ENCODE peak calls at places on chromosome 5, in eight cellular contexts. I is coronary artery; Z is OCI-LY7; F is psoas muscle; X is effector memory CD4-positive, alpha-beta T cell; J is K562; H is CD8-positive, alpha-beta T cell; D is right atrium auricular region. M is an unnamed sample.

GRCh38 chr5:121975294-121975693 is 13.5 kb downstream of the SRFBP1 start:
- DNase-seq in I (no peak), Z (no peak), F (no peak), X (no peak), J (no peak), H (no peak), D (no peak), M (no peak)

GRCh38 chr5:5192681-5193080 is 52.6 kb downstream of the ADAMTS16 start:
- DNase-seq in I (no peak), Z (no peak), F (no peak), X (no peak), J (no peak), H (no peak), D (no peak), M (peak; percentile 95)

GRCh38 chr5:177315411-177315810 is 3.7 kb upstream of the MXD3 start:
- DNase-seq in I (no peak), Z (no peak), F (no peak), X (no peak), J (no peak), H (no peak), D (no peak), M (no peak)

GRCh38 chr5:120464627-120465280 is 654 bp downstream of the PRR16 start:
- DNase-seq in I (no peak), Z (no peak), F (peak; percentile 70), X (no peak), J (peak; percentile 52), H (no peak), D (peak; percentile 58), M (no peak)

GRCh38 chr5:180172447-180173197 is 36.4 kb downstream of the RASGEF1C start:
- DNase-seq in I (no peak), Z (no peak), F (no peak), X (no peak), J (no peak), H (no peak), D (no peak), M (peak; percentile 11)

GRCh38 chr5:5419291-5420210 is 2.9 kb upstream of the ICE1 start:
- DNase-seq in I (no peak), Z (peak; percentile 27), F (no peak), X (no peak), J (peak; percentile 56), H (no peak), D (no peak), M (peak; percentile 71)

GRCh38 chr5:61311836-61312808 is 19.9 kb upstream of the ZSWIM6 start:
- DNase-seq in I (no peak), Z (no peak), F (no peak), X (no peak), J (no peak), H (no peak), D (no peak), M (no peak)

GRCh38 chr5:166338801-166339200 is 1952.6 kb upstream of the WWC1 start:
- DNase-seq in I (no peak), Z (no peak), F (no peak), X (no peak), J (no peak), H (no peak), D (no peak), M (no peak)

GRCh38 chr5:61304611-61305369 is 27.3 kb upstream of the ZSWIM6 start:
- DNase-seq in I (no peak), Z (no peak), F (no peak), X (no peak), J (no peak), H (no peak), D (no peak), M (no peak)

GRCh38 chr5:61228691-61229280 is 66.5 kb upstream of the SMIM15 start:
- DNase-seq in I (no peak), Z (no peak), F (no peak), X (no peak), J (peak; percentile 3), H (no peak), D (no peak), M (peak; percentile 3)

GRCh38 chr5:176536132-176536901 is 885 bp downstream of the RNF44 start:
- DNase-seq in I (no peak), Z (peak; percentile 93), F (peak; percentile 89), X (peak; percentile 79), J (peak; percentile 87), H (peak; percentile 64), D (peak; percentile 85), M (peak; percentile 83)

GRCh38 chr5:107915413-107915812 is 244.7 kb upstream of the EFNA5 start:
- DNase-seq in I (no peak), Z (no peak), F (no peak), X (no peak), J (no peak), H (no peak), D (no peak), M (no peak)

GRCh38 chr5:97623441-97623840 is 440.4 kb upstream of the RIOK2 start:
- DNase-seq in I (no peak), Z (no peak), F (no peak), X (no peak), J (no peak), H (no peak), D (no peak), M (no peak)

GRCh38 chr5:73157399-73158303 is 15.3 kb upstream of the TMEM174 start:
- DNase-seq in I (no peak), Z (no peak), F (no peak), X (no peak), J (no peak), H (no peak), D (no peak), M (no peak)

GRCh38 chr5:170861855-170862766 is at the start of gene RANBP17:
- DNase-seq in I (no peak), Z (no peak), F (peak; percentile 55), X (no peak), J (no peak), H (no peak), D (no peak), M (no peak)

GRCh38 chr5:55869847-55870246 is 18.7 kb downstream of the IL31RA start:
- DNase-seq in I (no peak), Z (no peak), F (no peak), X (no peak), J (no peak), H (no peak), D (no peak), M (no peak)

GRCh38 chr5:55866485-55866884 is 15.3 kb downstream of the IL31RA start:
- DNase-seq in I (no peak), Z (no peak), F (no peak), X (no peak), J (no peak), H (no peak), D (no peak), M (no peak)

GRCh38 chr5:55865831-55866230 is 14.7 kb downstream of the IL31RA start:
- DNase-seq in I (no peak), Z (no peak), F (no peak), X (no peak), J (no peak), H (no peak), D (no peak), M (no peak)

GRCh38 chr5:55866934-55867333 is 15.8 kb downstream of the IL31RA start:
- DNase-seq in I (no peak), Z (no peak), F (no peak), X (no peak), J (no peak), H (no peak), D (no peak), M (no peak)

GRCh38 chr5:55868846-55869245 is 17.7 kb downstream of the IL31RA start:
- DNase-seq in I (no peak), Z (no peak), F (no peak), X (no peak), J (peak; percentile 19), H (no peak), D (no peak), M (peak; percentile 27)
- H3K27ac ChIP-seq in I (no peak overlapping the region), Z (no peak overlapping the region), F (no peak overlapping the region), X (no peak overlapping the region), J (no peak overlapping the region), H (no peak overlapping the region), D (no peak overlapping the region), M (no peak overlapping the region)

GRCh38 chr5:43425965-43426364 is 13.8 kb upstream of the CCL28 start:
- DNase-seq in I (no peak), Z (no peak), F (no peak), X (no peak), J (no peak), H (no peak), D (no peak), M (no peak)
- H3K27ac ChIP-seq in I (no peak overlapping the region), Z (no peak overlapping the region), F (no peak overlapping the region), X (no peak overlapping the region), J (no peak overlapping the region), H (no peak overlapping the region), D (no peak overlapping the region), M (no peak overlapping the region)

GRCh38 chr5:87241555-87241954 is 26.1 kb upstream of the RASA1 start:
- DNase-seq in I (no peak), Z (no peak), F (no peak), X (no peak), J (no peak), H (no peak), D (no peak), M (no peak)

GRCh38 chr5:87245451-87245850 is 22.2 kb upstream of the RASA1 start:
- DNase-seq in I (no peak), Z (no peak), F (no peak), X (no peak), J (no peak), H (no peak), D (no peak), M (no peak)

GRCh38 chr5:87242242-87242641 is 25.4 kb upstream of the RASA1 start:
- DNase-seq in I (no peak), Z (no peak), F (no peak), X (no peak), J (no peak), H (no peak), D (no peak), M (no peak)

GRCh38 chr5:87243161-87243877 is 24.4 kb upstream of the RASA1 start:
- DNase-seq in I (no peak), Z (no peak), F (no peak), X (no peak), J (no peak), H (no peak), D (no peak), M (no peak)

DNA sequence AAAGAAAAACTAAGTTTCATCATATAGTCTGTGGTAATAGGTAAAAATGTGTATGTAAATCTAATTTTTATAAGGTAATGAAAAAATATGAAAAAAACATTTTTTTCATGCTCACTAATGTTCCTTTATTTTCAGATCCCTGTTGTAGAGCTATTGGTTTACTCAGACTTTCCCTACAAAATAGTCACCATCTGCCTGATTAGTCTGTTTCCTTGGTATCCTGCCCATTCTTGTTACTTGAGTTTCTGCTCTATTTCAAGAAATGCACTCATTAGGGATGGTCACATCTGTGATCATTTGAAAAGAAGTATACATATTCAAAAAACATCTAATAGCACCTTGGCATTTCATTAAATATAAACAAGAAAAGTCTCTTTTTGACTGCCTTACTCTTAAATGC is 21.6 kb upstream of the RASA1 start:
- DNase-seq in I (no peak), Z (no peak), F (no peak), X (no peak), J (no peak), H (no peak), D (no peak), M (no peak)
- H3K27ac ChIP-seq in I (no peak overlapping the region), Z (no peak overlapping the region), F (no peak overlapping the region), X (no peak overlapping the region), J (no peak overlapping the region), H (no peak overlapping the region), D (no peak overlapping the region), M (no peak overlapping the region)

DNA sequence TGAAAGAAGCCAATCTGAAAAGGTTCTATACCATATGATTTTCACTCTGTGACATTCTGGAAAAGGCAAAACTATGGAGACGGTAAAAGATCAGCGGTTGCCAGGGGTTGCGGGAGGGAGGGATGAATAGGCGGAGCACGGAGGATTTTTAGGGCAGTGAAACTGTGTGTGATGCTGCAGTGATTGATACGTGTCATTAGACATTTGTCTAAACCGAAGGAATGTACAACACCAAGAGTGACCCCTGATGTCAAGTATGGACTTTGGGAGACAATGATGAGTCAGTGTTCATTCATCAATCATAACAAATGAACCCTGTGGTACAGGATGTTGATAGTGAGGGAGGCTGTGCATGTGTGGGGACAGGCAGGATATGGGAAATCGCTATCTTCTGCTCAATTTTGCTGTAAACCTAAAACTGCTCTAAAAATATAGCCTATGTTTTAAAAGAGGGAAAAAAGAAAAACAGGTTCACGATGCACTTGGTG is 34.4 kb downstream of the ERGIC1 start:
- DNase-seq in I (no peak), Z (no peak), F (peak; percentile 47), X (no peak), J (peak; percentile 51), H (no peak), D (no peak), M (no peak)
- H3K27ac ChIP-seq in I (peak overlapping the region; percentile 98), Z (no peak overlapping the region), F (peak overlapping the region; percentile 95), X (no peak overlapping the region), J (no peak overlapping the region), H (no peak overlapping the region), D (peak overlapping the region; percentile 96), M (no peak overlapping the region)